ENCODE peak calls at places on chromosome 10, in ten cellular contexts. One of them, this sample, is unnamed.

GRCh38 chr10:31479752-31480151 is 160.7 kb downstream of the ZEB1 start:
- DNase-seq in Panc1: no peak
- DNase-seq in dorsolateral prefrontal cortex: no peak
- DNase-seq in fibroblast of mammary gland: peak
- DNase-seq in mammary epithelial cell: no peak
- DNase-seq in endodermal cell: no peak
- DNase-seq in AG10803: no peak
- DNase-seq in left lung: no peak
- DNase-seq in breast epithelium: no peak
- DNase-seq in DND-41: no peak
- DNase-seq in this sample: no peak

GRCh38 chr10:4170181-4170580 is 385.2 kb upstream of the KLF6 start:
- DNase-seq in mammary epithelial cell: no peak
- DNase-seq in Panc1: no peak
- DNase-seq in endodermal cell: no peak
- DNase-seq in dorsolateral prefrontal cortex: no peak
- DNase-seq in breast epithelium: no peak
- DNase-seq in AG10803: no peak
- DNase-seq in fibroblast of mammary gland: no peak
- DNase-seq in left lung: no peak
- DNase-seq in DND-41: no peak
- DNase-seq in this sample: no peak

GRCh38 chr10:108049668-108050067 is 885.2 kb upstream of the SORCS1 start:
- DNase-seq in fibroblast of mammary gland: no peak
- DNase-seq in Panc1: no peak
- DNase-seq in breast epithelium: no peak
- DNase-seq in mammary epithelial cell: peak
- DNase-seq in dorsolateral prefrontal cortex: no peak
- DNase-seq in endodermal cell: no peak
- DNase-seq in AG10803: no peak
- DNase-seq in DND-41: no peak
- DNase-seq in left lung: no peak
- DNase-seq in this sample: no peak

GRCh38 chr10:108629843-108630242 is 1293.5 kb downstream of the XPNPEP1 start:
- DNase-seq in dorsolateral prefrontal cortex: no peak
- DNase-seq in fibroblast of mammary gland: peak
- DNase-seq in mammary epithelial cell: no peak
- DNase-seq in DND-41: no peak
- DNase-seq in endodermal cell: no peak
- DNase-seq in breast epithelium: no peak
- DNase-seq in left lung: no peak
- DNase-seq in AG10803: peak
- DNase-seq in Panc1: no peak
- DNase-seq in this sample: no peak

GRCh38 chr10:124743188-124744046 is 761 bp downstream of the FAM53B start:
- DNase-seq in fibroblast of mammary gland: no peak
- DNase-seq in left lung: peak
- DNase-seq in breast epithelium: no peak
- DNase-seq in endodermal cell: peak
- DNase-seq in Panc1: no peak
- DNase-seq in mammary epithelial cell: peak
- DNase-seq in DND-41: peak
- DNase-seq in dorsolateral prefrontal cortex: no peak
- DNase-seq in AG10803: peak
- DNase-seq in this sample: no peak

GRCh38 chr10:96390460-96390864 is 31.7 kb upstream of the OPALIN start:
- DNase-seq in fibroblast of mammary gland: no peak
- DNase-seq in mammary epithelial cell: no peak
- DNase-seq in left lung: no peak
- DNase-seq in dorsolateral prefrontal cortex: peak
- DNase-seq in AG10803: peak
- DNase-seq in endodermal cell: no peak
- DNase-seq in DND-41: no peak
- DNase-seq in Panc1: no peak
- DNase-seq in breast epithelium: peak
- DNase-seq in this sample: peak

GRCh38 chr10:52351911-52352310 is 37.8 kb downstream of the DKK1 start:
- DNase-seq in endodermal cell: no peak
- DNase-seq in left lung: no peak
- DNase-seq in Panc1: no peak
- DNase-seq in breast epithelium: no peak
- DNase-seq in fibroblast of mammary gland: no peak
- DNase-seq in dorsolateral prefrontal cortex: no peak
- DNase-seq in mammary epithelial cell: peak
- DNase-seq in AG10803: peak
- DNase-seq in DND-41: no peak
- DNase-seq in this sample: no peak

GRCh38 chr10:78741541-78741940 is 327.2 kb upstream of the ZMIZ1 start:
- DNase-seq in mammary epithelial cell: no peak
- DNase-seq in breast epithelium: no peak
- DNase-seq in fibroblast of mammary gland: peak
- DNase-seq in left lung: no peak
- DNase-seq in Panc1: no peak
- DNase-seq in DND-41: no peak
- DNase-seq in dorsolateral prefrontal cortex: no peak
- DNase-seq in endodermal cell: no peak
- DNase-seq in AG10803: peak
- DNase-seq in this sample: peak

GRCh38 chr10:33237736-33238624 is 96.5 kb downstream of the NRP1 start:
- DNase-seq in DND-41: no peak
- DNase-seq in mammary epithelial cell: peak
- DNase-seq in left lung: no peak
- DNase-seq in Panc1: peak
- DNase-seq in AG10803: peak
- DNase-seq in fibroblast of mammary gland: peak
- DNase-seq in breast epithelium: peak
- DNase-seq in endodermal cell: peak
- DNase-seq in dorsolateral prefrontal cortex: no peak
- DNase-seq in this sample: no peak

GRCh38 chr10:102504179-102504975 is 605 bp downstream of the SUFU start:
- DNase-seq in left lung: peak
- DNase-seq in mammary epithelial cell: peak
- DNase-seq in breast epithelium: peak
- DNase-seq in Panc1: no peak
- DNase-seq in dorsolateral prefrontal cortex: no peak
- DNase-seq in DND-41: peak
- DNase-seq in endodermal cell: peak
- DNase-seq in fibroblast of mammary gland: peak
- DNase-seq in AG10803: no peak
- DNase-seq in this sample: no peak

GRCh38 chr10:31101123-31101522 is 69.5 kb upstream of the ZNF438 start:
- DNase-seq in left lung: no peak
- DNase-seq in AG10803: peak
- DNase-seq in mammary epithelial cell: peak
- DNase-seq in endodermal cell: no peak
- DNase-seq in breast epithelium: no peak
- DNase-seq in dorsolateral prefrontal cortex: no peak
- DNase-seq in fibroblast of mammary gland: peak
- DNase-seq in Panc1: peak
- DNase-seq in DND-41: peak
- DNase-seq in this sample: no peak

GRCh38 chr10:13716161-13717071 is 129.7 kb downstream of the PRPF18 start:
- DNase-seq in dorsolateral prefrontal cortex: no peak
- DNase-seq in endodermal cell: no peak
- DNase-seq in AG10803: peak
- DNase-seq in fibroblast of mammary gland: peak
- DNase-seq in left lung: no peak
- DNase-seq in breast epithelium: no peak
- DNase-seq in Panc1: no peak
- DNase-seq in mammary epithelial cell: no peak
- DNase-seq in DND-41: no peak
- DNase-seq in this sample: no peak

GRCh38 chr10:21100190-21100589 is 203.1 kb upstream of the NEBL start:
- DNase-seq in dorsolateral prefrontal cortex: peak
- DNase-seq in fibroblast of mammary gland: peak
- DNase-seq in DND-41: no peak
- DNase-seq in endodermal cell: no peak
- DNase-seq in left lung: no peak
- DNase-seq in mammary epithelial cell: no peak
- DNase-seq in Panc1: no peak
- DNase-seq in breast epithelium: no peak
- DNase-seq in AG10803: no peak
- DNase-seq in this sample: no peak

GRCh38 chr10:63522129-63522687 is 1.0 kb downstream of the REEP3 start:
- DNase-seq in dorsolateral prefrontal cortex: no peak
- DNase-seq in left lung: no peak
- DNase-seq in fibroblast of mammary gland: peak
- DNase-seq in Panc1: no peak
- DNase-seq in AG10803: no peak
- DNase-seq in endodermal cell: no peak
- DNase-seq in mammary epithelial cell: peak
- DNase-seq in DND-41: no peak
- DNase-seq in breast epithelium: no peak
- DNase-seq in this sample: no peak

GRCh38 chr10:3887885-3888476 is 103.0 kb upstream of the KLF6 start:
- DNase-seq in breast epithelium: peak
- DNase-seq in endodermal cell: peak
- DNase-seq in mammary epithelial cell: peak
- DNase-seq in AG10803: peak
- DNase-seq in DND-41: no peak
- DNase-seq in left lung: no peak
- DNase-seq in dorsolateral prefrontal cortex: no peak
- DNase-seq in fibroblast of mammary gland: peak
- DNase-seq in Panc1: no peak
- DNase-seq in this sample: no peak

GRCh38 chr10:69742928-69743602 is 58.6 kb upstream of the COL13A1 start:
- DNase-seq in AG10803: peak
- DNase-seq in DND-41: peak
- DNase-seq in dorsolateral prefrontal cortex: no peak
- DNase-seq in mammary epithelial cell: no peak
- DNase-seq in breast epithelium: no peak
- DNase-seq in Panc1: no peak
- DNase-seq in endodermal cell: peak
- DNase-seq in fibroblast of mammary gland: peak
- DNase-seq in left lung: no peak
- DNase-seq in this sample: no peak
- TF ChIP-seq CTCF in AG10803: peak
- TF ChIP-seq CTCF in DND-41: peak
- TF ChIP-seq CTCF in dorsolateral prefrontal cortex: peak
- TF ChIP-seq CTCF in mammary epithelial cell: peak
- TF ChIP-seq CTCF in breast epithelium: no peak
- TF ChIP-seq CTCF in Panc1: no peak
- TF ChIP-seq CTCF in endodermal cell: peak
- TF ChIP-seq CTCF in fibroblast of mammary gland: peak
- TF ChIP-seq CTCF in left lung: peak
- TF ChIP-seq CTCF in this sample: peak

GRCh38 chr10:59175538-59176240 is 754 bp upstream of the PHYHIPL start:
- DNase-seq in dorsolateral prefrontal cortex: peak
- DNase-seq in AG10803: no peak
- DNase-seq in left lung: peak
- DNase-seq in breast epithelium: no peak
- DNase-seq in fibroblast of mammary gland: no peak
- DNase-seq in mammary epithelial cell: peak
- DNase-seq in DND-41: no peak
- DNase-seq in endodermal cell: no peak
- DNase-seq in Panc1: no peak
- DNase-seq in this sample: no peak
- H3K4me3 ChIP-seq in dorsolateral prefrontal cortex: peak
- H3K4me3 ChIP-seq in AG10803: no peak
- H3K4me3 ChIP-seq in left lung: peak
- H3K4me3 ChIP-seq in breast epithelium: peak
- H3K4me3 ChIP-seq in fibroblast of mammary gland: no peak
- H3K4me3 ChIP-seq in mammary epithelial cell: peak
- H3K4me3 ChIP-seq in DND-41: no peak
- H3K4me3 ChIP-seq in endodermal cell: peak
- H3K4me3 ChIP-seq in Panc1: no peak
- H3K4me3 ChIP-seq in this sample: no peak

GRCh38 chr10:48533540-48533939 is 71.3 kb downstream of the ARHGAP22 start:
- DNase-seq in dorsolateral prefrontal cortex: no peak
- DNase-seq in left lung: no peak
- DNase-seq in mammary epithelial cell: no peak
- DNase-seq in Panc1: no peak
- DNase-seq in AG10803: no peak
- DNase-seq in DND-41: no peak
- DNase-seq in fibroblast of mammary gland: no peak
- DNase-seq in endodermal cell: no peak
- DNase-seq in breast epithelium: no peak
- DNase-seq in this sample: no peak

GRCh38 chr10:48533951-48534720 is 70.7 kb downstream of the ARHGAP22 start:
- DNase-seq in dorsolateral prefrontal cortex: peak
- DNase-seq in DND-41: no peak
- DNase-seq in AG10803: peak
- DNase-seq in Panc1: no peak
- DNase-seq in mammary epithelial cell: no peak
- DNase-seq in left lung: no peak
- DNase-seq in endodermal cell: peak
- DNase-seq in breast epithelium: peak
- DNase-seq in fibroblast of mammary gland: no peak
- DNase-seq in this sample: no peak

GRCh38 chr10:48536916-48537890 is 67.7 kb downstream of the ARHGAP22 start:
- DNase-seq in left lung: no peak
- DNase-seq in endodermal cell: peak
- DNase-seq in dorsolateral prefrontal cortex: no peak
- DNase-seq in mammary epithelial cell: no peak
- DNase-seq in Panc1: no peak
- DNase-seq in DND-41: no peak
- DNase-seq in fibroblast of mammary gland: no peak
- DNase-seq in AG10803: no peak
- DNase-seq in breast epithelium: no peak
- DNase-seq in this sample: no peak

GRCh38 chr10:48536226-48536500 is 68.7 kb downstream of the ARHGAP22 start:
- DNase-seq in fibroblast of mammary gland: no peak
- DNase-seq in mammary epithelial cell: no peak
- DNase-seq in DND-41: no peak
- DNase-seq in left lung: no peak
- DNase-seq in endodermal cell: no peak
- DNase-seq in dorsolateral prefrontal cortex: no peak
- DNase-seq in breast epithelium: no peak
- DNase-seq in AG10803: no peak
- DNase-seq in Panc1: no peak
- DNase-seq in this sample: no peak

GRCh38 chr10:48535416-48536225 is 69.3 kb downstream of the ARHGAP22 start:
- DNase-seq in dorsolateral prefrontal cortex: no peak
- DNase-seq in Panc1: no peak
- DNase-seq in DND-41: no peak
- DNase-seq in mammary epithelial cell: no peak
- DNase-seq in endodermal cell: peak
- DNase-seq in breast epithelium: no peak
- DNase-seq in fibroblast of mammary gland: no peak
- DNase-seq in AG10803: no peak
- DNase-seq in left lung: no peak
- DNase-seq in this sample: no peak
- TF ChIP-seq CTCF in dorsolateral prefrontal cortex: no peak
- TF ChIP-seq CTCF in Panc1: no peak
- TF ChIP-seq CTCF in DND-41: peak
- TF ChIP-seq CTCF in mammary epithelial cell: no peak
- TF ChIP-seq CTCF in endodermal cell: peak
- TF ChIP-seq CTCF in breast epithelium: no peak
- TF ChIP-seq CTCF in fibroblast of mammary gland: peak
- TF ChIP-seq CTCF in AG10803: no peak
- TF ChIP-seq CTCF in left lung: no peak
- TF ChIP-seq CTCF in this sample: no peak

DNA sequence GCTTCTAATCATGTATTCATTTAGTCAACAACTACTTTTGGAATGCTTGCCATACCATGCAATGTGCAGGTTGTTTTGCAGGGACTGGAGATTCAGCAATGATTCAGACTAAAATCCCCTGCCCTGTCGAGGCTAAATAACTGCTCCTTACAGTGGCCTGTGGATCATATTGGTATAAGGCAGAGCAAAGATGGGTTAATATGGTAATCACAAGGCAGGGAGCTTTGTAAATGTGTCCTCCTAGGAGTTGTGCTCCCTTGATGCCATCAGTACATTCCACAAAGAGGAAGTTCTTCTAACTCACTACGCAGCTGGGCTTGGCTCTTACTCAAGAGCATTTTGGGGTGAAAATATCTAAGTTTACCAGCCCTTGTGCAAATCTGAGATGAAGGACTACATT is 615 bp upstream of the IFIT2 start:
- DNase-seq in fibroblast of mammary gland: peak
- DNase-seq in AG10803: peak
- DNase-seq in breast epithelium: no peak
- DNase-seq in mammary epithelial cell: peak
- DNase-seq in DND-41: peak
- DNase-seq in endodermal cell: no peak
- DNase-seq in Panc1: no peak
- DNase-seq in dorsolateral prefrontal cortex: no peak
- DNase-seq in left lung: no peak
- DNase-seq in this sample: no peak
- H3K4me3 ChIP-seq in fibroblast of mammary gland: peak
- H3K4me3 ChIP-seq in AG10803: peak
- H3K4me3 ChIP-seq in breast epithelium: peak
- H3K4me3 ChIP-seq in mammary epithelial cell: peak
- H3K4me3 ChIP-seq in DND-41: peak
- H3K4me3 ChIP-seq in endodermal cell: no peak
- H3K4me3 ChIP-seq in Panc1: peak
- H3K4me3 ChIP-seq in dorsolateral prefrontal cortex: peak
- H3K4me3 ChIP-seq in left lung: peak
- H3K4me3 ChIP-seq in this sample: peak

This sample was measured in LNCaP clone FGC.